ENCODE peak calls at places on chromosomes 4 and X, in five cellular contexts. X is HCT116; Z is nucleus accumbens; O is fibroblast of gingiva; P is stimulated activated CD4-positive, alpha-beta T cell treated with anti-CD3 and anti-CD28 coated beads, Interleukin-1b, Interleukin-23, amount 100 ng/mL, for 24 hours. M is an unnamed sample.

GRCh38 chr4:53490965-53491622 is 100.2 kb downstream of the LNX1 start:
- DNase-seq in X (peak), O (peak), Z (no peak), P (no peak), M (no peak)

GRCh38 chrX:121987163-121987562 is 939.8 kb downstream of the GLUD2 start:
- DNase-seq in O (peak), X (no peak), Z (no peak), P (no peak), M (no peak)

GRCh38 chrX:9708923-9709553 is 56.6 kb downstream of the GPR143 start:
- DNase-seq in O (peak), Z (peak), X (peak), P (peak), M (peak)

GRCh38 chr4:121950680-121951569 is 935 bp downstream of the TRPC3 start:
- DNase-seq in X (no peak), P (no peak), Z (no peak), O (peak), M (no peak)

GRCh38 chr4:131509521-131509920 is 1639.6 kb upstream of the PCDH10 start:
- DNase-seq in Z (no peak), P (no peak), O (peak), X (no peak), M (no peak)

GRCh38 chrX:69019073-69019890 is 146.0 kb downstream of the PJA1 start:
- DNase-seq in Z (no peak), O (no peak), X (no peak), P (no peak), M (no peak)

GRCh38 chr4:77581724-77582123 is 23.9 kb upstream of the CXCL13 start:
- DNase-seq in Z (no peak), P (no peak), O (peak), X (no peak), M (no peak)

GRCh38 chr4:74545488-74545887 is 100.6 kb downstream of the AREG start:
- DNase-seq in O (peak), Z (no peak), P (no peak), X (no peak), M (no peak)

M was measured in stimulated activated CD8-positive, alpha-beta memory T cell treated with anti-CD3 and anti-CD28 coated beads, Interleukin-15, amount 100 ng/mL, for 48 hours.